ENCODE peak calls at places on chromosomes 6 and 20, in seven cellular contexts. S is Right ventricle myocardium superior; V is neural crest cell; L is T-helper 1 cell; O is WTC11; F is stimulated activated CD8-positive, alpha-beta memory T cell treated with anti-CD3 and anti-CD28 coated beads, Interleukin-2, amount 100 ng/mL, for 1 hour; W is ecto neural progenitor cell. H is an unnamed sample.
A peak's percentile ranks its signal among the peaks of the same experiment; 100 is the strongest.

GRCh38 chr6:13406781-13407180 is 78.4 kb upstream of the TBC1D7 start:
- DNase-seq in W (no peak), L (no peak), O (no peak), F (no peak), S (no peak), V (no peak), H (no peak)

GRCh38 chr20:58322083-58322482 is 12.6 kb downstream of the RAB22A start:
- DNase-seq in V (no peak), S (no peak), W (no peak), L (no peak), O (no peak), F (no peak), H (no peak)

GRCh38 chr20:51487525-51488279 is 54.8 kb downstream of the NFATC2 start:
- DNase-seq in S (no peak), L (no peak), O (no peak), W (no peak), V (no peak), F (no peak), H (no peak)

GRCh38 chr20:50834599-50835005 is 39.7 kb downstream of the BCAS4 start:
- DNase-seq in O (no peak), W (no peak), S (no peak), V (no peak), L (no peak), F (no peak), H (no peak)

GRCh38 chr20:51862796-51863195 is 60.5 kb upstream of the SALL4 start:
- DNase-seq in W (no peak), O (no peak), F (no peak), L (no peak), V (no peak), S (no peak), H (no peak)

GRCh38 chr20:32465092-32465900 is 107.2 kb downstream of the ASXL1 start:
- DNase-seq in V (peak; percentile 44), O (no peak), S (peak; percentile 71), W (no peak), L (no peak), F (no peak), H (no peak)

GRCh38 chr6:43150051-43150751 is 20.9 kb upstream of the SRF start:
- DNase-seq in F (no peak), L (no peak), O (no peak), V (no peak), S (no peak), W (no peak), H (no peak)

GRCh38 chr20:24892522-24892921 is 56.5 kb upstream of the CST7 start:
- DNase-seq in O (no peak), F (no peak), L (no peak), V (no peak), S (no peak), W (no peak), H (peak; percentile 68)

GRCh38 chr6:139515511-139515910 is 141.1 kb upstream of the CITED2 start:
- DNase-seq in V (no peak), S (no peak), F (no peak), O (no peak), L (no peak), W (no peak), H (no peak)

GRCh38 chr20:24163501-24163900 is 174.9 kb upstream of the GGTLC1 start:
- DNase-seq in L (no peak), O (no peak), S (no peak), W (no peak), V (no peak), F (no peak), H (no peak)

GRCh38 chr6:31740397-31741223 is 805 bp downstream of the MSH5 start:
- DNase-seq in V (no peak), F (no peak), W (no peak), L (no peak), S (peak; percentile 53), O (no peak), H (no peak)

GRCh38 chr6:15462717-15463525 is 199.9 kb downstream of the DTNBP1 start:
- DNase-seq in L (no peak), F (no peak), V (no peak), S (no peak), W (no peak), O (no peak), H (no peak)

GRCh38 chr6:14703586-14703985 is 542.3 kb upstream of the JARID2 start:
- DNase-seq in W (no peak), S (no peak), L (no peak), V (no peak), O (no peak), F (no peak), H (peak; percentile 89)

GRCh38 chr6:117018771-117019170 is 141.7 kb downstream of the RFX6 start:
- DNase-seq in O (no peak), L (no peak), W (no peak), V (no peak), F (no peak), S (no peak), H (no peak)

GRCh38 chr20:19851863-19852262 is 93.8 kb downstream of the RIN2 start:
- DNase-seq in O (no peak), W (no peak), S (no peak), L (no peak), V (no peak), F (no peak), H (no peak)

GRCh38 chr6:13573255-13573654 is 1.1 kb upstream of the SIRT5 start:
- DNase-seq in L (no peak), S (no peak), F (no peak), V (no peak), W (no peak), O (no peak), H (no peak)

GRCh38 chr6:160331753-160332152 is 16.4 kb upstream of the SLC22A3 start:
- DNase-seq in V (no peak), W (no peak), O (no peak), F (no peak), S (no peak), L (no peak), H (no peak)

GRCh38 chr6:152783217-152783878 is 32.8 kb downstream of the VIP start:
- DNase-seq in S (no peak), L (no peak), O (no peak), V (no peak), F (no peak), W (no peak), H (no peak)

GRCh38 chr6:136751478-136751956 is 40.8 kb downstream of the MAP3K5 start:
- DNase-seq in F (no peak), O (no peak), V (no peak), W (no peak), L (no peak), S (no peak), H (no peak)

GRCh38 chr6:134240664-134241431 is 77.1 kb downstream of the SGK1 start:
- DNase-seq in O (no peak), W (no peak), S (peak; percentile 81), V (no peak), L (peak; percentile 65), F (peak; percentile 75), H (no peak)

GRCh38 chr20:17568972-17569471 is 853 bp upstream of the DSTN start:
- DNase-seq in W (peak; percentile 82), O (peak; percentile 54), L (peak; percentile 8), V (peak; percentile 23), S (peak; percentile 89), F (no peak), H (peak; percentile 96)

GRCh38 chr6:75205776-75206334 is at the start of gene COL12A1:
- DNase-seq in O (peak; percentile 74), F (no peak), W (peak; percentile 83), L (no peak), V (peak; percentile 56), S (peak; percentile 95), H (peak; percentile 97)

GRCh38 chr6:26576929-26577719 is 19.6 kb upstream of the ABT1 start:
- DNase-seq in W (peak; percentile 62), V (peak; percentile 45), S (no peak), O (peak; percentile 83), L (peak; percentile 30), F (no peak), H (no peak)

GRCh38 chr6:107488875-107489635 is 862 bp upstream of the SOBP start:
- DNase-seq in O (peak; percentile 78), W (peak; percentile 81), S (peak; percentile 65), V (peak; percentile 53), L (no peak), F (no peak), H (no peak)

GRCh38 chr6:143098054-143098673 is 37.5 kb downstream of the AIG1 start:
- DNase-seq in O (no peak), F (no peak), V (no peak), S (no peak), W (no peak), L (no peak), H (no peak)

GRCh38 chr20:57809661-57810172 is 99.9 kb upstream of the PMEPA1 start:
- DNase-seq in L (no peak), S (peak; percentile 73), F (no peak), O (no peak), V (no peak), W (no peak), H (no peak)

GRCh38 chr6:168619560-168620314 is 178.8 kb downstream of the SMOC2 start:
- DNase-seq in O (no peak), V (no peak), S (no peak), W (no peak), L (no peak), F (no peak), H (no peak)

GRCh38 chr20:3820048-3820900 is at the start of gene AP5S1:
- DNase-seq in V (peak; percentile 94), W (peak; percentile 99), S (peak; percentile 99), L (peak; percentile 87), O (peak; percentile 99), F (peak; percentile 83), H (peak; percentile 97)

GRCh38 chr6:68716605-68717004 is 81.5 kb downstream of the ADGRB3 start:
- DNase-seq in O (no peak), L (no peak), S (no peak), F (no peak), V (no peak), W (no peak), H (no peak)

GRCh38 chr6:95279641-95280040 is 297.7 kb upstream of the MANEA start:
- DNase-seq in S (no peak), O (no peak), W (no peak), V (no peak), F (no peak), L (no peak), H (no peak)

GRCh38 chr6:1554881-1555569 is 54.7 kb upstream of the FOXC1 start:
- DNase-seq in V (no peak), L (peak; percentile 54), W (peak; percentile 63), F (peak; percentile 53), O (peak; percentile 60), S (peak; percentile 89), H (peak; percentile 74)

GRCh38 chr6:44828780-44829179 is 441.3 kb downstream of the CDC5L start:
- DNase-seq in O (no peak), L (no peak), V (no peak), S (no peak), F (no peak), W (no peak), H (no peak)

GRCh38 chr20:17687800-17688199 is 5.8 kb upstream of the RRBP1 start:
- DNase-seq in F (no peak), O (no peak), L (no peak), S (no peak), W (no peak), V (no peak), H (no peak)

GRCh38 chr20:24118096-24118780 is 129.7 kb upstream of the GGTLC1 start:
- DNase-seq in L (no peak), F (no peak), S (no peak), V (no peak), O (no peak), W (no peak), H (no peak)

GRCh38 chr6:75317503-75318206 is 33.1 kb upstream of the TMEM30A start:
- DNase-seq in F (no peak), W (no peak), O (no peak), V (no peak), L (no peak), S (no peak), H (no peak)

GRCh38 chr6:44401138-44401537 is 13.6 kb downstream of the CDC5L start:
- DNase-seq in O (no peak), F (no peak), W (no peak), V (no peak), S (no peak), L (no peak), H (no peak)

GRCh38 chr6:63582579-63583231 is 10.4 kb downstream of the LOC128125822 start:
- DNase-seq in W (no peak), O (no peak), S (no peak), F (no peak), V (no peak), L (no peak), H (no peak)

GRCh38 chr20:11001767-11002540 is 328.2 kb upstream of the JAG1 start:
- DNase-seq in W (no peak), S (no peak), L (no peak), F (no peak), V (no peak), O (no peak), H (no peak)